ENCODE peak calls at places on chromosomes 7 and 10, in five cellular contexts. V is GM23248, F is PC-3, T is fibroblast of lung, Q is endodermal cell. B is an unnamed sample. For H3K4me1 and H3K9me3, the result is how much of the 10 kb centered on the place peaks cover.

GRCh38 chr10:127968027-127968441 is 61.1 kb downstream of the PTPRE start:
- DNase-seq in V (no peak), F (no peak), T (no peak), Q (peak), B (no peak)

GRCh38 chr10:101564490-101564991 is 23.5 kb downstream of the POLL start:
- DNase-seq in V (no peak), F (no peak), T (no peak), Q (peak), B (no peak)

GRCh38 chr7:98163704-98164478 is 47.3 kb upstream of the BHLHA15 start:
- DNase-seq in V (peak), F (peak), T (peak), Q (no peak), B (no peak)

GRCh38 chr7:105760549-105761447 is 115.6 kb downstream of the ATXN7L1 start:
- DNase-seq in V (peak), F (no peak), T (peak), Q (no peak), B (no peak)

GRCh38 chr10:71658349-71658745 is 61.2 kb downstream of the C10orf105 start:
- DNase-seq in V (no peak), F (no peak), T (no peak), Q (no peak), B (no peak)

GRCh38 chr7:98647326-98647725 is 30.2 kb downstream of the NPTX2 start:
- DNase-seq in V (no peak), F (no peak), T (no peak), Q (no peak), B (no peak)

GRCh38 chr10:26730548-26730947 is 33.0 kb downstream of the PDSS1 start:
- DNase-seq in V (no peak), F (no peak), T (no peak), Q (no peak), B (no peak)

GRCh38 chr7:74312418-74313021 is 23.3 kb downstream of the CLIP2 start:
- DNase-seq in V (no peak), F (peak), T (no peak), Q (no peak), B (no peak)

GRCh38 chr7:75920431-75921161 is 5.6 kb downstream of the POR start:
- DNase-seq in V (peak), F (peak), T (peak), Q (no peak), B (peak)

DNA sequence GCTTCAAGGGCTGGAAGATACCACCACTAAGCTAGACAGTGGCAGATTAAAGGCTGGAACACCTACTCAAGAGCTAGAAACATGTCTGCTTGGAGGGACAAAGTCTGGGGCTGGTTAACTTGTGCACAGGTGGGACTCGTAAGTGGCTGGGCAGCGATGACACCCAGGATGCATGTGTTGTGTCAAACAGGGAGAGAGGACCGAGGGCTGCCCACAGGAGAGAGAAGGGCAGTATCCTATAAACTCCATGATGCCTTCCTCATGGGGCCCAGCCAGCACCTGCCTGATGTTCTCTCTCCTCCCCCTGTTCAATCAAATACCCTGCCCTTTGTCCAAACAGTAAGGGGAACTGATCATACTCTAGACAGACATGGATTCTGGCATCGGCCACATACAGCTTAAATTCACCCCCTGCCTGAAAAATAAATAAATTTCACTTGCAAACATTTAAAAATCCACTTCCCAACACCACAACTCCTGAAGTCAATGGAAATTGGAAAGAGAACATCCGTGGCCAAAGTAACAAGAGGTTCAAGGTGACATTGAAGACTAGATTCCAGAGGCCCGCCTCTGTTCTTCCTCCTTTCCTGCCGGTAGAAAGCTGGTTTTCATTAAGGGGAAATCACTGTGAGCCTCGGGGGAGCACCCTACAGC is 50.6 kb downstream of the CHST15 start:
- DNase-seq in V (no peak), F (no peak), T (no peak), Q (no peak), B (no peak)
- H3K4me1 ChIP-seq in V (under half), F (under half), T (under half), Q (under half), B (under half)

DNA sequence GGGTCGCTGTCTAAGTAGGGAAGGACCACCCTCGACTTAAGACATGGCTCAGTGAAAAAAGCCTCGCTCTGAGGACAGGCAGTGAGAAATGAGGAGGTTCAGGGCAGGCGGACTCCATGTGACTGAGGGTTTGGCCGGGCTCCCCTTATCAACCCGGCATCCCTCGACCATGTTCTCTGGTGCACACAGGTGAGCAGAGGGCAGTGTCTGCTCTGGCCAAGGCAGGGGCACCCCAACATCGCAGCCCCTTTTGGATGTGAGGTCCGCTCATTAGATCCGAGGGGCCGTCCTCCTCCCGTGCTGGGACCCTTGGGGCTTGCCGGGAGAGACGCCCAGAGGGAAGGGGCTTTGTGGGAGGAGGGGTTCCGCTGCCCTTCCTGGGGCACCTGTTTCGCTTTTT is 475.1 kb downstream of the DNAJB6 start:
- DNase-seq in V (no peak), F (no peak), T (no peak), Q (no peak), B (no peak)
- H3K9me3 ChIP-seq in V (under half), F (under half), T (under half), Q (half or more), B (under half)

DNA sequence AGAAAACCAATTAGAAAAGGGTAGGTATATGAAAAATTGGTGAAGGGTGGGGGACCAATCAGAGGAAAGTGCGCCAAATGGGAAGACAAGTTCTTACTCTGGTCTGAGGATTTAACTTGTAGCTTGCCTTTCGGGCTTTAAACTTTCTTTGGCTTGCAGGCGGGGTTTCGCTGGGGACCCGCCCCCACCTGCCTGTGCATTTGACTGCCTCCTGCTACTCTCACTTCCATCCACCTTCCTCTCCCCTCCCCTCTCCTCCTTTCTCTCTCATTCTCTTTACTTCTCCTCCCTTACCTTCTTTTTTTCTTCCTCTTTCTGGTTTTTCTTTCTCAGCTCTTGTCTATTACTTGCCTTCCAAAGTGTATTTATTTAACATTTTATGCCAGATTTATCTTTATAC is 278.8 kb downstream of the DNAJB9 start:
- DNase-seq in V (no peak), F (no peak), T (no peak), Q (peak), B (no peak)
- H3K9ac ChIP-seq in V (no peak), F (no peak), T (no peak), Q (no peak), B (no peak)

GRCh38 chr10:73779018-73779417 is 2.8 kb upstream of the CHCHD1 start:
- DNase-seq in V (no peak), F (no peak), T (no peak), Q (no peak), B (no peak)

GRCh38 chr10:73780966-73781365 is 882 bp upstream of the CHCHD1 start:
- DNase-seq in V (peak), F (peak), T (no peak), Q (no peak), B (peak)

GRCh38 chr10:73781548-73781878 is 335 bp upstream of the CHCHD1 start:
- DNase-seq in V (no peak), F (no peak), T (no peak), Q (no peak), B (no peak)

GRCh38 chr10:73780301-73780700 is 1.5 kb upstream of the CHCHD1 start:
- DNase-seq in V (no peak), F (no peak), T (no peak), Q (no peak), B (no peak)

GRCh38 chr10:73779539-73780197 is 2.2 kb upstream of the CHCHD1 start:
- DNase-seq in V (no peak), F (no peak), T (no peak), Q (no peak), B (no peak)
- H3K4me1 ChIP-seq in V (under half), F (under half), T (under half), Q (under half), B (under half)

GRCh38 chr10:133202778-133203651 is 27.0 kb upstream of the UTF1 start:
- DNase-seq in V (no peak), F (no peak), T (no peak), Q (no peak), B (no peak)

GRCh38 chr10:133206311-133207040 is 23.5 kb upstream of the UTF1 start:
- DNase-seq in V (no peak), F (no peak), T (no peak), Q (no peak), B (no peak)

GRCh38 chr10:133205146-133205545 is 24.9 kb upstream of the UTF1 start:
- DNase-seq in V (no peak), F (no peak), T (no peak), Q (no peak), B (no peak)

GRCh38 chr10:133203652-133204195 is 26.3 kb upstream of the UTF1 start:
- DNase-seq in V (no peak), F (no peak), T (no peak), Q (no peak), B (no peak)

GRCh38 chr10:133204226-133205015 is 25.6 kb upstream of the UTF1 start:
- DNase-seq in V (no peak), F (no peak), T (no peak), Q (no peak), B (no peak)
- H3K9me3 ChIP-seq in V (under half), F (under half), T (under half), Q (under half), B (under half)

GRCh38 chr7:148503900-148504487 is 86.6 kb upstream of the C7orf33 start:
- DNase-seq in V (peak), F (peak), T (peak), Q (no peak), B (peak)
- H3K9ac ChIP-seq in V (no peak), F (no peak), T (no peak), Q (no peak), B (no peak)

DNA sequence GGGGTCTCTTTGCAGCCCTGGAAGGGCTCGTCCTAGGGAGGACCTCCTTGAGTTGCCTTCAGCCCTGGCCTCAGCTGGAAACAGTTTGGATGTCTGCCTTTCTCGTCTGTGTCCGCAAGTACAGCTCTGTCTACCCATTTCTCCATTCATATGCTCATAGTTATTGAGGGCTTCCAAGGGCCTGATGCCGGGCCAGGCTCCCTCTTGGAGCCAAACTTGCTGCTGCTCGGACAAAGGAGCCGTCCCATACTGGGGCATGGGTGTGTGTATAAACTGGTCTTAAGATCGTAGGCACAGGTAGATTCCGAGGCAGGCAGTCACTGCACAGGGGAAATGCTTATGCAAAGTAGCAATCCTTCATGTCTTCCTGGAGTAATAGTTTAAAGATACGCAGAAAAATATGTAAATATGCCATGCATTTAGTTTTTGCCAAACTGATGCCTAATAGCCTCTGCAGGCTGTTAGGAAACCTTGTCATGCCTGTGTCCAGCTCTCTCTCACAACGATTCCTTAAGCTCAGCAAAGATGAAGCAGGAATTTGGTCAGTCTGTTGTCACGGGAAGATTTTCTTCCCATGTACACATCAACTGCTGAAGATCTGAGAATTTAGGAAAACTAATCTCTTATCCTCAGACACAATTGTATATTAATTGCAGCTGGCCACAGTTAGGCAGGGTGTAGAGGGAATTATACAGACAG is 116.9 kb upstream of the BTBD16 start:
- DNase-seq in V (no peak), F (no peak), T (no peak), Q (no peak), B (no peak)
- H3K4me1 ChIP-seq in V (under half), F (under half), T (under half), Q (under half), B (under half)

B was measured in adipocyte.